ENCODE peak calls at places on chromosomes 7 and 10, in four cellular contexts. One of them, this sample, is unnamed. For H3K36me3, the result is how much of the 10 kb centered on the place peaks cover.

GRCh38 chr7:155715406-155715805 is 70.9 kb downstream of the RBM33 start:
- DNase-seq in fibroblast of lung: no peak
- DNase-seq in endothelial cell of umbilical vein: no peak
- DNase-seq in hepatocyte: no peak
- DNase-seq in this sample: no peak

GRCh38 chr10:23981520-23982309 is 227.2 kb upstream of the KIAA1217 start:
- DNase-seq in fibroblast of lung: no peak
- DNase-seq in endothelial cell of umbilical vein: no peak
- DNase-seq in hepatocyte: no peak
- DNase-seq in this sample: no peak

GRCh38 chr7:85006754-85007153 is 180.1 kb downstream of the SEMA3D start:
- DNase-seq in fibroblast of lung: no peak
- DNase-seq in endothelial cell of umbilical vein: no peak
- DNase-seq in hepatocyte: no peak
- DNase-seq in this sample: no peak

GRCh38 chr7:80133361-80134104 is 1.1 kb upstream of the GNAI1 start:
- DNase-seq in fibroblast of lung: no peak
- DNase-seq in endothelial cell of umbilical vein: peak
- DNase-seq in hepatocyte: peak
- DNase-seq in this sample: no peak

GRCh38 chr10:113895018-113895417 is 40.6 kb downstream of the NHLRC2 start:
- DNase-seq in fibroblast of lung: peak
- DNase-seq in endothelial cell of umbilical vein: no peak
- DNase-seq in hepatocyte: no peak
- DNase-seq in this sample: no peak

GRCh38 chr10:114172776-114173555 is 1.0 kb downstream of the CCDC186 start:
- DNase-seq in fibroblast of lung: peak
- DNase-seq in endothelial cell of umbilical vein: peak
- DNase-seq in hepatocyte: no peak
- DNase-seq in this sample: no peak

GRCh38 chr7:86407291-86407690 is 236.4 kb upstream of the GRM3 start:
- DNase-seq in fibroblast of lung: peak
- DNase-seq in endothelial cell of umbilical vein: no peak
- DNase-seq in hepatocyte: no peak
- DNase-seq in this sample: no peak

GRCh38 chr7:157997080-157997440 is 590.6 kb downstream of the PTPRN2 start:
- DNase-seq in fibroblast of lung: no peak
- DNase-seq in endothelial cell of umbilical vein: no peak
- DNase-seq in hepatocyte: no peak
- DNase-seq in this sample: no peak

GRCh38 chr10:17181751-17182150 is 19.7 kb downstream of the TRDMT1 start:
- DNase-seq in fibroblast of lung: no peak
- DNase-seq in endothelial cell of umbilical vein: peak
- DNase-seq in hepatocyte: peak
- DNase-seq in this sample: no peak

GRCh38 chr7:106365252-106366005 is 80.6 kb upstream of the NAMPT start:
- DNase-seq in fibroblast of lung: no peak
- DNase-seq in endothelial cell of umbilical vein: no peak
- DNase-seq in hepatocyte: peak
- DNase-seq in this sample: no peak

GRCh38 chr10:62815373-62816111 is 624 bp downstream of the EGR2 start:
- DNase-seq in fibroblast of lung: no peak
- DNase-seq in endothelial cell of umbilical vein: peak
- DNase-seq in hepatocyte: peak
- DNase-seq in this sample: no peak

GRCh38 chr10:120744040-120744439 is 107.1 kb upstream of the WDR11 start:
- DNase-seq in fibroblast of lung: no peak
- DNase-seq in endothelial cell of umbilical vein: no peak
- DNase-seq in hepatocyte: no peak
- DNase-seq in this sample: no peak

GRCh38 chr10:121605708-121606107 is 7.5 kb upstream of the FGFR2 start:
- DNase-seq in fibroblast of lung: no peak
- DNase-seq in endothelial cell of umbilical vein: no peak
- DNase-seq in hepatocyte: no peak
- DNase-seq in this sample: no peak

GRCh38 chr10:129335942-129336341 is 131.1 kb upstream of the MGMT start:
- DNase-seq in fibroblast of lung: no peak
- DNase-seq in endothelial cell of umbilical vein: no peak
- DNase-seq in hepatocyte: no peak
- DNase-seq in this sample: no peak

GRCh38 chr7:120502132-120502531 is 229.2 kb downstream of the KCND2 start:
- DNase-seq in fibroblast of lung: no peak
- DNase-seq in endothelial cell of umbilical vein: no peak
- DNase-seq in hepatocyte: no peak
- DNase-seq in this sample: no peak

GRCh38 chr10:58892039-58892665 is 284.3 kb upstream of the PHYHIPL start:
- DNase-seq in fibroblast of lung: peak
- DNase-seq in endothelial cell of umbilical vein: no peak
- DNase-seq in hepatocyte: no peak
- DNase-seq in this sample: no peak

GRCh38 chr7:114554781-114555537 is 140.3 kb downstream of the FOXP2 start:
- DNase-seq in fibroblast of lung: peak
- DNase-seq in endothelial cell of umbilical vein: no peak
- DNase-seq in hepatocyte: no peak
- DNase-seq in this sample: no peak

GRCh38 chr7:27734583-27734982 is 5.4 kb upstream of the TAX1BP1 start:
- DNase-seq in fibroblast of lung: no peak
- DNase-seq in endothelial cell of umbilical vein: peak
- DNase-seq in hepatocyte: no peak
- DNase-seq in this sample: no peak
- H3K27ac ChIP-seq in fibroblast of lung: no peak
- H3K27ac ChIP-seq in endothelial cell of umbilical vein: no peak
- H3K27ac ChIP-seq in hepatocyte: no peak
- H3K27ac ChIP-seq in this sample: no peak

GRCh38 chr7:104328970-104329825 is 795 bp downstream of the LHFPL3 start:
- DNase-seq in fibroblast of lung: no peak
- DNase-seq in endothelial cell of umbilical vein: no peak
- DNase-seq in hepatocyte: peak
- DNase-seq in this sample: no peak
- TF ChIP-seq EZH2 in fibroblast of lung: peak
- TF ChIP-seq EZH2 in endothelial cell of umbilical vein: no peak
- TF ChIP-seq EZH2 in hepatocyte: peak
- TF ChIP-seq EZH2 in this sample: peak

DNA sequence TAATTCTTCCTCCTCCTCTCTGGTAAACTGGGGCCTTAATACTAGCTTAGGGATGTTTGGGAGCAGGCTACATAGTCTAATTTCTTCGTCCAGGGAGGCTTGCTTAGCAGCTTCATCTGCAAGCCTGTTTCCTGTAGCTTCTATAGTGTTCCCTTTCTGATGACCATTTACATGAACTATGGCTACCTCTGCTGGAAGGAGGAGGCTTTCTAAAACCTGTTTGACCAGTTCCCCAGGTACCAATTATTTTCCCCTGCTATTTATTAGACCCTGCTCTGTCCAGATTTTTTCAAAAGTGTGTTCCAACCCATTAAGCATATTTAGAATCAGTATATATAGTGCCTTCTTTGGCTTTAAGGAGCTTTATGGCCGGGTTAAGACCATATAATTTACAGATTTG is 38.8 kb upstream of the DNAH11 start:
- DNase-seq in fibroblast of lung: no peak
- DNase-seq in endothelial cell of umbilical vein: no peak
- DNase-seq in hepatocyte: peak
- DNase-seq in this sample: no peak
- H3K36me3 ChIP-seq in fibroblast of lung: under half
- H3K36me3 ChIP-seq in endothelial cell of umbilical vein: under half
- H3K36me3 ChIP-seq in hepatocyte: under half
- H3K36me3 ChIP-seq in this sample: under half

GRCh38 chr7:38561166-38561565 is 70.0 kb downstream of the AMPH start:
- DNase-seq in fibroblast of lung: no peak
- DNase-seq in endothelial cell of umbilical vein: peak
- DNase-seq in hepatocyte: no peak
- DNase-seq in this sample: no peak
- H3K27ac ChIP-seq in fibroblast of lung: no peak
- H3K27ac ChIP-seq in endothelial cell of umbilical vein: peak
- H3K27ac ChIP-seq in hepatocyte: no peak
- H3K27ac ChIP-seq in this sample: no peak

GRCh38 chr10:13000431-13000830 is 1.1 kb downstream of the CCDC3 start:
- DNase-seq in fibroblast of lung: no peak
- DNase-seq in endothelial cell of umbilical vein: no peak
- DNase-seq in hepatocyte: no peak
- DNase-seq in this sample: no peak
- TF ChIP-seq EZH2 in fibroblast of lung: no peak
- TF ChIP-seq EZH2 in endothelial cell of umbilical vein: no peak
- TF ChIP-seq EZH2 in hepatocyte: no peak
- TF ChIP-seq EZH2 in this sample: no peak

DNA sequence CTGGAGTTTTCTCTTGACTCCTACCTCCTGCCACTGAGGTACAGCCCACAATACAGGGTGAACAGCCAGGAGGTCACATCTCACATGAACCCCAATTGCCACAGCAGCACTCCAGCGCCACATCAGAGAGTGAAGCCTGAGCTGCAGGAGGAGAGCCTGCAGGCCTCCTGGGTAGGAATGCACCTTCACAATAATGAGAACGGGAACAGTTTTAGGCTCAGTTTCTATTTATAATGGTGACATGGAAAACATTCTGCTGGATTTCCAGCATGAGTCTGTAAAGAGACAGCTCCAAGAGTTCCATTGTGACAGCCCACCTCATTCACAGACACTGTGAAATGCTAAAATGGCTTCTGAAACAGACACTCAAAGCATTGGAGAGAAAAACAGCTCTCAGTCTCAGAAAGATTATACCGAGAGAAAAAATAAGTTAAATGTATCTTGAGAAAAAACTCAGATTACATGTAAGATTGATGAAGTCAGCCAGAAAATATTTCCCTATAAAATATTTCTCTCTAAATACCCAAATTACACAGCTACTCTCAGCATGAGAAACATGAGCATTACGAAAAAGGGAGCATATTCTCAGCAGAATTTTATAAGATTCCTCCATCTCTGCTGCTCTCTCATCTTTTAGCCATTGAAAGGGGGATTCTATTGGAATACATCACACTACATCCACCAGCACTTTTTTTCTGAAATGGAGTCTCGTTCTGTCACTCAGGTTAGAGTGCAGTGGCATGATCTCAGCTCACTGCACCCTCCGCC is 11.3 kb downstream of the ZNF680 start:
- DNase-seq in fibroblast of lung: no peak
- DNase-seq in endothelial cell of umbilical vein: no peak
- DNase-seq in hepatocyte: no peak
- DNase-seq in this sample: no peak
- H3K36me3 ChIP-seq in fibroblast of lung: under half
- H3K36me3 ChIP-seq in endothelial cell of umbilical vein: under half
- H3K36me3 ChIP-seq in hepatocyte: under half
- H3K36me3 ChIP-seq in this sample: under half

DNA sequence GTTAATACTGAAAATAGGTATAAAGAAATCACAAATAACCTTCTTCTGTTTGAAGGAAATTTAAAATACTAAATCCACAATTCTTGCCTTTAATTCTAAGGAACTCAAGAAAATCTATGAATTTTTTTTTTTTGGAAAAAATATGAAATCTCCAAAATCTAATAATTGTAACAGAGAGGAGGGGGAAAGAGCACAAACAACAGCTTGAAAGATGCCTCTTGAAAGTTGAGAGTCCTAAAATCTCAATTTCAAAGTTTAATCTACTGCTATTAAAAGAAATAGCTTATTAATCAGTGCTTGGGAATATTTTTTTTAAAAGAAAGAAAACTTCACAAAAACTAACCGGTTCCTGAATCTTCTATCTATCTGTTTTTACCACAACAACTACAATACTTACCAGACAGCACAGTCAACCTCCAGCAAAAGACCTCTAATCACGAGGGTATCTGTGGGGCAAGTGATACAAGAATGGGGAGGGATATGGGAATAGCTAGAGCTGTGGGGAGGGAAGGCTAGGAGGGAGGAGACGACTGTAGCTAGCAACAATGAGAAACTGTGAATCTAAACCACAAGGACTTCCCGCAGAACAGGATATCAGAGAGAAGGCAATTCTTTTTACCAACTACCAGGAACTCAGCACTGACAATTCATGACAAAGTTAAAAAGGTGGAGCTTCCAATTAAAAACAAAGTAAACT is at the start of gene USP54:
- DNase-seq in fibroblast of lung: peak
- DNase-seq in endothelial cell of umbilical vein: peak
- DNase-seq in hepatocyte: peak
- DNase-seq in this sample: no peak
- H3K27ac ChIP-seq in fibroblast of lung: peak
- H3K27ac ChIP-seq in endothelial cell of umbilical vein: peak
- H3K27ac ChIP-seq in hepatocyte: peak
- H3K27ac ChIP-seq in this sample: peak

This sample was measured in SK-N-MC.